ENCODE peak calls at places on chromosomes 1 and 21, in nine cellular contexts. M, N, S, P, U, R, K, Q and I are unnamed samples.
A peak's percentile ranks its signal among the peaks of the same experiment; 100 is the strongest.

GRCh38 chr1:115329965-115330364 is 8.1 kb downstream of the NGF start:
- DNase-seq in M (no peak), N (peak; percentile 45), S (peak; percentile 46), P (no peak), U (peak; percentile 64), R (peak; percentile 23), K (no peak), Q (no peak), I (no peak)

GRCh38 chr1:63713627-63714481 is 60.0 kb upstream of the ROR1 start:
- DNase-seq in M (no peak), N (no peak), S (peak; percentile 93), P (peak; percentile 87), U (no peak), R (no peak), K (no peak), Q (peak; percentile 41), I (no peak)

GRCh38 chr21:45388611-45389296 is 16.2 kb upstream of the COL18A1 start:
- DNase-seq in M (peak; percentile 7), N (peak; percentile 25), S (no peak), P (no peak), U (no peak), R (peak; percentile 9), K (no peak), Q (no peak), I (no peak)

GRCh38 chr1:65541161-65541560 is 120.7 kb downstream of the LEPR start:
- DNase-seq in M (no peak), N (no peak), S (no peak), P (no peak), U (no peak), R (no peak), K (no peak), Q (no peak), I (no peak)

GRCh38 chr1:29519108-29519507 is 282.8 kb downstream of the PTPRU start:
- DNase-seq in M (peak; percentile 37), N (no peak), S (no peak), P (no peak), U (peak; percentile 12), R (no peak), K (no peak), Q (peak; percentile 19), I (peak; percentile 11)

GRCh38 chr1:47881505-47882442 is 115.4 kb downstream of the TRABD2B start:
- DNase-seq in M (no peak), N (no peak), S (peak; percentile 33), P (no peak), U (no peak), R (no peak), K (no peak), Q (no peak), I (no peak)

GRCh38 chr1:231836227-231836893 is 209.8 kb downstream of the DISC1 start:
- DNase-seq in M (no peak), N (no peak), S (no peak), P (no peak), U (no peak), R (no peak), K (no peak), Q (no peak), I (no peak)

GRCh38 chr1:154182342-154183044 is 9.4 kb downstream of the TPM3 start:
- DNase-seq in M (peak; percentile 88), N (peak; percentile 54), S (peak; percentile 84), P (peak; percentile 89), U (peak; percentile 82), R (peak; percentile 87), K (peak; percentile 74), Q (peak; percentile 71), I (peak; percentile 85)

GRCh38 chr1:91862120-91862519 is 23.8 kb downstream of the TGFBR3 start:
- DNase-seq in M (no peak), N (no peak), S (no peak), P (no peak), U (no peak), R (no peak), K (no peak), Q (no peak), I (no peak)

GRCh38 chr1:164702216-164702615 is 143.2 kb downstream of the PBX1 start:
- DNase-seq in M (no peak), N (no peak), S (peak; percentile 71), P (no peak), U (no peak), R (no peak), K (no peak), Q (no peak), I (no peak)

GRCh38 chr1:230507671-230508407 is 81.7 kb upstream of the PGBD5 start:
- DNase-seq in M (no peak), N (no peak), S (no peak), P (peak; percentile 21), U (no peak), R (peak; percentile 22), K (no peak), Q (no peak), I (peak; percentile 42)

GRCh38 chr1:178944729-178945128 is 73.9 kb upstream of the ANGPTL1 start:
- DNase-seq in M (no peak), N (no peak), S (no peak), P (no peak), U (no peak), R (no peak), K (no peak), Q (no peak), I (no peak)

GRCh38 chr1:18530567-18531502 is 50.1 kb downstream of the KLHDC7A start:
- DNase-seq in M (peak; percentile 62), N (no peak), S (no peak), P (no peak), U (peak; percentile 14), R (peak; percentile 27), K (peak; percentile 63), Q (peak; percentile 55), I (no peak)

GRCh38 chr1:218701131-218701530 is 356.0 kb downstream of the TGFB2 start:
- DNase-seq in M (no peak), N (no peak), S (peak; percentile 16), P (no peak), U (no peak), R (no peak), K (no peak), Q (no peak), I (no peak)

GRCh38 chr1:165443539-165444289 is 1.2 kb downstream of the RXRG start:
- DNase-seq in M (no peak), N (no peak), S (no peak), P (no peak), U (peak; percentile 16), R (peak; percentile 27), K (no peak), Q (peak; percentile 49), I (no peak)

GRCh38 chr1:99527078-99527477 is 118.8 kb upstream of the PALMD start:
- DNase-seq in M (no peak), N (no peak), S (peak; percentile 20), P (peak; percentile 56), U (no peak), R (no peak), K (peak; percentile 14), Q (no peak), I (no peak)

GRCh38 chr1:21206117-21206516 is 29.4 kb upstream of the EIF4G3 start:
- DNase-seq in M (no peak), N (no peak), S (peak; percentile 54), P (no peak), U (no peak), R (no peak), K (no peak), Q (no peak), I (no peak)

GRCh38 chr1:58165073-58165472 is 381.5 kb downstream of the OMA1 start:
- DNase-seq in M (no peak), N (no peak), S (no peak), P (no peak), U (no peak), R (no peak), K (no peak), Q (no peak), I (no peak)

GRCh38 chr1:39003464-39003752 is 12.3 kb downstream of the AKIRIN1 start:
- DNase-seq in M (no peak), N (no peak), S (no peak), P (no peak), U (no peak), R (no peak), K (no peak), Q (no peak), I (no peak)

GRCh38 chr1:190551638-190552037 is 74.0 kb upstream of the BRINP3 start:
- DNase-seq in M (no peak), N (no peak), S (no peak), P (no peak), U (no peak), R (no peak), K (no peak), Q (no peak), I (no peak)
- H3K27ac ChIP-seq in M (no peak overlapping the region), N (no peak overlapping the region), S (no peak overlapping the region), P (no peak overlapping the region), U (no peak overlapping the region), R (no peak overlapping the region), K (no peak overlapping the region), Q (no peak overlapping the region), I (no peak overlapping the region)

DNA sequence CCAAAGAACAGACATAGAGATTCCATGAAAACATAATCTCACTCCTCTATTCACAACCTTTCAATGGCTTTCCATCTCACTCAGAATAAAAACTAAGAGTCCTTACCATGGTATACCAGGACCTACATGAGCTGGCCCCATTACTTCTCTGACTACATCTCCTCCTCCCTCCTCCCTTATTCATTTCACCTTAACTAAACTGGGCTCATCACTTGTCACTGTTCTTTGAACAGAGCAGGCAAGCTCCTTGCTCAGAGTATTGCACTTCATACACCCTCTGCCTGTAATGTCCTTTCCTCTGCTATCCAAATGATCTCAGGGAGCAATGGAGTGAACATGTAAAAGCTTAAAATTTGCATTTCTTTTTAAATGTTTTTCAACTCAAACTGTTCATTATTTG is 142.0 kb downstream of the MRPL39 start:
- DNase-seq in M (no peak), N (no peak), S (no peak), P (no peak), U (no peak), R (no peak), K (no peak), Q (no peak), I (no peak)
- H3K9me3 ChIP-seq in M (no peaks in the 10 kb centered on the region), N (no peaks in the 10 kb centered on the region), S (no peaks in the 10 kb centered on the region), P (no peaks in the 10 kb centered on the region), U (no peaks in the 10 kb centered on the region), R (no peaks in the 10 kb centered on the region), K (peaks cover 4% of the 10 kb centered on the region), Q (no peaks in the 10 kb centered on the region), I (no peaks in the 10 kb centered on the region)

DNA sequence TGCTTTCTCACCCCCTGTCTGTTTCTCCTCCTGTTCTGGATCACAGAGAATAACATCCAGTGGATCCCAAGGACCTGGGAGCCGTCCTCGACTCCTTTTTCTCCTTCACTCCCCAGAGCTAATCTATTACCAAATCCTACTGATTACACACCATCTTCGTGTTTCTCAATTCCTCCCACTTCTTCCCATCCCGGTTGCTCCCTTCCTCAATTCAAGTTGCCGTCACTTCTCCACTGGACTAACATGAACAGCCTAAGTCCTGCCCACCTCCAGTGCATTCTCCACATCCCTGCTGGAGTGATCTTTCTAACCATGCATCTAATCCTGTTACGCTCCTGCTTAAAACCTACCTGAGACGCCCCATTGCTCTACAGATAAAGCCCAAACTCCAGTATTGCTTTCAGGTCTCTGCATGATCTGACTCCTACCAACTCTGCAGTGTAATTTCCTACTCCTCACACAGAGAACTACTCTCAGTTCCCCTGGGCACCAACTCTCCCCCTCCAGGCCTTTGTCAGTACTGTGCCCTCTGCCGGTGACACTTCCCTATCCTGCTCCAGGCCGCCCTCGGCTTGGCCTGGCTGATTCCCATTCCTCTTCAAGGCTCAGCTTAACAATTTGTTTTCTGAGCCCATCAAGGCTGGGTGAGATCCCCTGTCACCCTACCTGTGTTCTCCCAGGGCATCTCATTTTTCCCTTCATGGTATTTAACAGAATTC is 2.4 kb downstream of the SLAMF8 start:
- DNase-seq in M (peak; percentile 62), N (no peak), S (no peak), P (peak; percentile 24), U (peak; percentile 59), R (peak; percentile 52), K (peak; percentile 44), Q (peak; percentile 74), I (peak; percentile 58)
- TF ChIP-seq CTCF in M (peak; percentile 53), N (no peak), S (no peak), P (peak; percentile 39), U (peak; percentile 21), R (peak; percentile 50), K (peak; percentile 65), Q (peak; percentile 70), I (no peak)

GRCh38 chr21:37936010-37936785 is 19.9 kb upstream of the KCNJ6 start:
- DNase-seq in M (no peak), N (no peak), S (no peak), P (no peak), U (no peak), R (no peak), K (no peak), Q (no peak), I (no peak)
- H3K27ac ChIP-seq in M (no peak overlapping the region), N (no peak overlapping the region), S (no peak overlapping the region), P (no peak overlapping the region), U (no peak overlapping the region), R (no peak overlapping the region), K (no peak overlapping the region), Q (no peak overlapping the region), I (no peak overlapping the region)